ENCODE peak calls at places on chromosomes 5 and 9, in five cellular contexts. One of them, this sample, is unnamed.

GRCh38 chr9:132268725-132269352 is 85.9 kb downstream of the SETX start:
- DNase-seq in right atrium auricular region: peak
- DNase-seq in body of pancreas: peak
- DNase-seq in lower lobe of right lung: peak
- DNase-seq in cardiac fibroblast: peak
- DNase-seq in this sample: no peak

GRCh38 chr9:77455312-77455927 is 192.7 kb downstream of the GNA14 start:
- DNase-seq in body of pancreas: no peak
- DNase-seq in lower lobe of right lung: no peak
- DNase-seq in cardiac fibroblast: peak
- DNase-seq in right atrium auricular region: no peak
- DNase-seq in this sample: no peak

GRCh38 chr5:173175523-173175922 is 31.2 kb downstream of the BNIP1 start:
- DNase-seq in body of pancreas: no peak
- DNase-seq in lower lobe of right lung: no peak
- DNase-seq in cardiac fibroblast: no peak
- DNase-seq in right atrium auricular region: no peak
- DNase-seq in this sample: no peak

GRCh38 chr5:21834863-21835262 is 1018.3 kb downstream of the CDH12 start:
- DNase-seq in cardiac fibroblast: no peak
- DNase-seq in body of pancreas: no peak
- DNase-seq in lower lobe of right lung: no peak
- DNase-seq in right atrium auricular region: no peak
- DNase-seq in this sample: no peak

GRCh38 chr9:7802666-7803065 is 3.1 kb upstream of the DMAC1 start:
- DNase-seq in lower lobe of right lung: no peak
- DNase-seq in cardiac fibroblast: peak
- DNase-seq in right atrium auricular region: no peak
- DNase-seq in body of pancreas: no peak
- DNase-seq in this sample: no peak

GRCh38 chr9:126146254-126147145 is 180.1 kb upstream of the MVB12B start:
- DNase-seq in body of pancreas: no peak
- DNase-seq in lower lobe of right lung: no peak
- DNase-seq in cardiac fibroblast: no peak
- DNase-seq in right atrium auricular region: peak
- DNase-seq in this sample: peak

GRCh38 chr9:131621551-131622321 is 76.4 kb downstream of the PRRT1B start:
- DNase-seq in body of pancreas: no peak
- DNase-seq in lower lobe of right lung: peak
- DNase-seq in cardiac fibroblast: no peak
- DNase-seq in right atrium auricular region: no peak
- DNase-seq in this sample: no peak

GRCh38 chr5:134003957-134004625 is 684 bp downstream of the VDAC1 start:
- DNase-seq in lower lobe of right lung: peak
- DNase-seq in cardiac fibroblast: no peak
- DNase-seq in body of pancreas: peak
- DNase-seq in right atrium auricular region: peak
- DNase-seq in this sample: peak

GRCh38 chr5:96692436-96692835 is 30.3 kb downstream of the CAST start:
- DNase-seq in body of pancreas: no peak
- DNase-seq in right atrium auricular region: no peak
- DNase-seq in lower lobe of right lung: no peak
- DNase-seq in cardiac fibroblast: peak
- DNase-seq in this sample: no peak

GRCh38 chr5:169934990-169935389 is 45.3 kb downstream of the INSYN2B start:
- DNase-seq in right atrium auricular region: no peak
- DNase-seq in cardiac fibroblast: peak
- DNase-seq in body of pancreas: no peak
- DNase-seq in lower lobe of right lung: no peak
- DNase-seq in this sample: no peak

GRCh38 chr5:98777295-98777694 is 3.8 kb downstream of the RGMB start:
- DNase-seq in cardiac fibroblast: no peak
- DNase-seq in lower lobe of right lung: no peak
- DNase-seq in right atrium auricular region: no peak
- DNase-seq in body of pancreas: no peak
- DNase-seq in this sample: no peak

GRCh38 chr9:91824591-91825339 is 125.3 kb downstream of the ROR2 start:
- DNase-seq in cardiac fibroblast: no peak
- DNase-seq in right atrium auricular region: no peak
- DNase-seq in lower lobe of right lung: no peak
- DNase-seq in body of pancreas: no peak
- DNase-seq in this sample: peak

GRCh38 chr5:132471944-132472343 is 18.6 kb downstream of the IRF1 start:
- DNase-seq in body of pancreas: peak
- DNase-seq in lower lobe of right lung: no peak
- DNase-seq in cardiac fibroblast: peak
- DNase-seq in right atrium auricular region: no peak
- DNase-seq in this sample: no peak

GRCh38 chr5:126561908-126562307 is 33.1 kb downstream of the ALDH7A1 start:
- DNase-seq in lower lobe of right lung: no peak
- DNase-seq in cardiac fibroblast: peak
- DNase-seq in right atrium auricular region: no peak
- DNase-seq in body of pancreas: no peak
- DNase-seq in this sample: no peak

GRCh38 chr5:108266235-108266634 is 115.7 kb downstream of the FBXL17 start:
- DNase-seq in cardiac fibroblast: peak
- DNase-seq in right atrium auricular region: no peak
- DNase-seq in lower lobe of right lung: no peak
- DNase-seq in body of pancreas: no peak
- DNase-seq in this sample: no peak

GRCh38 chr5:141992349-141992963 is 20.4 kb downstream of the GNPDA1 start:
- DNase-seq in body of pancreas: peak
- DNase-seq in right atrium auricular region: peak
- DNase-seq in cardiac fibroblast: peak
- DNase-seq in lower lobe of right lung: no peak
- DNase-seq in this sample: no peak

GRCh38 chr5:114185274-114185673 is 176.6 kb upstream of the KCNN2 start:
- DNase-seq in cardiac fibroblast: peak
- DNase-seq in lower lobe of right lung: peak
- DNase-seq in body of pancreas: no peak
- DNase-seq in right atrium auricular region: no peak
- DNase-seq in this sample: no peak

GRCh38 chr9:95092321-95093072 is 225.0 kb downstream of the FANCC start:
- DNase-seq in cardiac fibroblast: peak
- DNase-seq in right atrium auricular region: no peak
- DNase-seq in body of pancreas: peak
- DNase-seq in lower lobe of right lung: no peak
- DNase-seq in this sample: peak

GRCh38 chr5:77251921-77252320 is 41.4 kb downstream of the PDE8B start:
- DNase-seq in body of pancreas: no peak
- DNase-seq in right atrium auricular region: no peak
- DNase-seq in lower lobe of right lung: no peak
- DNase-seq in cardiac fibroblast: no peak
- DNase-seq in this sample: no peak

GRCh38 chr5:149618581-149619248 is 37.4 kb downstream of the ARHGEF37 start:
- DNase-seq in cardiac fibroblast: peak
- DNase-seq in right atrium auricular region: no peak
- DNase-seq in body of pancreas: peak
- DNase-seq in lower lobe of right lung: no peak
- DNase-seq in this sample: no peak

GRCh38 chr9:68740561-68740960 is 35.5 kb downstream of the PIP5K1B start:
- DNase-seq in lower lobe of right lung: no peak
- DNase-seq in body of pancreas: no peak
- DNase-seq in right atrium auricular region: no peak
- DNase-seq in cardiac fibroblast: no peak
- DNase-seq in this sample: no peak

GRCh38 chr5:109141499-109142200 is 268.1 kb downstream of the PJA2 start:
- DNase-seq in body of pancreas: no peak
- DNase-seq in cardiac fibroblast: peak
- DNase-seq in right atrium auricular region: no peak
- DNase-seq in lower lobe of right lung: no peak
- DNase-seq in this sample: no peak

GRCh38 chr9:14924821-14925220 is 14.6 kb upstream of the FREM1 start:
- DNase-seq in right atrium auricular region: no peak
- DNase-seq in body of pancreas: no peak
- DNase-seq in cardiac fibroblast: peak
- DNase-seq in lower lobe of right lung: no peak
- DNase-seq in this sample: no peak

GRCh38 chr5:181190711-181191525 is 14.1 kb downstream of the TRIM7 start:
- DNase-seq in right atrium auricular region: no peak
- DNase-seq in body of pancreas: peak
- DNase-seq in lower lobe of right lung: peak
- DNase-seq in cardiac fibroblast: peak
- DNase-seq in this sample: no peak

GRCh38 chr5:34038838-34039237 is 4.2 kb downstream of the C1QTNF3 start:
- DNase-seq in body of pancreas: no peak
- DNase-seq in lower lobe of right lung: no peak
- DNase-seq in right atrium auricular region: no peak
- DNase-seq in cardiac fibroblast: no peak
- DNase-seq in this sample: no peak

GRCh38 chr5:132205385-132206125 is 22.1 kb downstream of the P4HA2 start:
- DNase-seq in lower lobe of right lung: no peak
- DNase-seq in cardiac fibroblast: no peak
- DNase-seq in right atrium auricular region: peak
- DNase-seq in body of pancreas: peak
- DNase-seq in this sample: no peak

GRCh38 chr5:8908055-8908683 is 637.7 kb downstream of the SEMA5A start:
- DNase-seq in lower lobe of right lung: no peak
- DNase-seq in right atrium auricular region: no peak
- DNase-seq in cardiac fibroblast: peak
- DNase-seq in body of pancreas: peak
- DNase-seq in this sample: no peak

GRCh38 chr5:72170101-72170500 is 62.8 kb downstream of the MAP1B start:
- DNase-seq in cardiac fibroblast: peak
- DNase-seq in body of pancreas: no peak
- DNase-seq in lower lobe of right lung: no peak
- DNase-seq in right atrium auricular region: no peak
- DNase-seq in this sample: no peak

GRCh38 chr9:10479172-10479571 is 133.6 kb downstream of the PTPRD start:
- DNase-seq in right atrium auricular region: no peak
- DNase-seq in lower lobe of right lung: no peak
- DNase-seq in body of pancreas: no peak
- DNase-seq in cardiac fibroblast: no peak
- DNase-seq in this sample: no peak
- TF ChIP-seq CTCF in right atrium auricular region: no peak
- TF ChIP-seq CTCF in lower lobe of right lung: no peak
- TF ChIP-seq CTCF in body of pancreas: no peak
- TF ChIP-seq CTCF in cardiac fibroblast: peak
- TF ChIP-seq CTCF in this sample: peak

DNA sequence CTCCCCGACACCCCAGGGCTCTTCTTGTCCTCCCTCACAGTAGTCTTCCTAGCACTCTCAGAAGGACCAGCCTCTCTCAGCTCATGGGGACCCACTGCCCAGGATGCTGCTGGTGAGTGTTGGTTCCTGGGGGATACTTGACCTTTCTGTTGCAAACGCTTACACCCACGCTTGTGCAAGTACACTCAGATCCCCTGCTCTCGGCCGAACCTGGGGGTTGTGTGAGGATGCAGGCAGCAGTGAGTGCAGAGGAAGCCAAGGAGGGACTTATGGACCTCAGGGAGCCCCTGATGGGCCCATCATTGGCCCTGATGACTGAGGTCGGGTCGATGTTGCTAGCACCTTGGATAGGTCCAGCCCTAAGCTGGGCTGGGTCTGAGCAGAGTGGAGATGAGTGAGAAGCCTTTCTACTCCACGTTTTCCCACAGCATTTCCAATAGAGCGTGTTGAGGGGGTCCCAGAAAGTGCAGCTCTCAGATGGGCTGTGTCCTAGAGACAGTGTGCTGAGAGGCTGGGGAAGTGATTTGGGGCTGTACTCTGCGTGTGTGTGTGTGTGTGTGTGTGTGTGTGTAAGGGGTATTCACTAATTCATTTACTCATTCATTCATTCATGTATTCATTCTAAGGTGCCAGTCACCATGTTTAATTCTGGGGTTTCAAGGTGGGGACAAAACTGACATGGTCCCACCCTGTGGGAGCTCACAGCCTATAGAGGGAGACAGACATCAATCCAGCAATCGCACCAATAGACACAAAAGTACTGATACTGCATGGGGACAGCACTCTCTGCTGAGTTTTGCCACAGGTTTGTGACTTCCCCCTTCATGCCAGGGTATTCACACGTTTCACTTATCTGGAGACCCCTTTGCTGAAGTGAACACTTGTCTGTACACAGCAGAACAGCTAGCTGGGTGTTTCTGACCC is 25.2 kb upstream of the PITX1 start:
- DNase-seq in cardiac fibroblast: no peak
- DNase-seq in right atrium auricular region: no peak
- DNase-seq in body of pancreas: no peak
- DNase-seq in lower lobe of right lung: no peak
- DNase-seq in this sample: no peak
- TF ChIP-seq CTCF in cardiac fibroblast: no peak
- TF ChIP-seq CTCF in right atrium auricular region: no peak
- TF ChIP-seq CTCF in body of pancreas: no peak
- TF ChIP-seq CTCF in lower lobe of right lung: no peak
- TF ChIP-seq CTCF in this sample: no peak

GRCh38 chr5:61357745-61358144 is 25.7 kb downstream of the ZSWIM6 start:
- DNase-seq in cardiac fibroblast: peak
- DNase-seq in lower lobe of right lung: no peak
- DNase-seq in right atrium auricular region: no peak
- DNase-seq in body of pancreas: no peak
- DNase-seq in this sample: no peak
- TF ChIP-seq CTCF in cardiac fibroblast: peak
- TF ChIP-seq CTCF in lower lobe of right lung: no peak
- TF ChIP-seq CTCF in right atrium auricular region: peak
- TF ChIP-seq CTCF in body of pancreas: no peak
- TF ChIP-seq CTCF in this sample: peak

GRCh38 chr9:114619205-114619758 is 8.2 kb downstream of the TMEM268 start:
- DNase-seq in right atrium auricular region: no peak
- DNase-seq in body of pancreas: no peak
- DNase-seq in cardiac fibroblast: no peak
- DNase-seq in lower lobe of right lung: peak
- DNase-seq in this sample: no peak

GRCh38 chr9:114621561-114621960 is 10.5 kb downstream of the TMEM268 start:
- DNase-seq in body of pancreas: no peak
- DNase-seq in cardiac fibroblast: no peak
- DNase-seq in lower lobe of right lung: no peak
- DNase-seq in right atrium auricular region: no peak
- DNase-seq in this sample: no peak

GRCh38 chr9:114626415-114627029 is 15.4 kb downstream of the TMEM268 start:
- DNase-seq in right atrium auricular region: no peak
- DNase-seq in body of pancreas: no peak
- DNase-seq in lower lobe of right lung: no peak
- DNase-seq in cardiac fibroblast: no peak
- DNase-seq in this sample: no peak

GRCh38 chr9:114624656-114625055 is 13.6 kb downstream of the TMEM268 start:
- DNase-seq in lower lobe of right lung: no peak
- DNase-seq in right atrium auricular region: no peak
- DNase-seq in body of pancreas: no peak
- DNase-seq in cardiac fibroblast: no peak
- DNase-seq in this sample: no peak

DNA sequence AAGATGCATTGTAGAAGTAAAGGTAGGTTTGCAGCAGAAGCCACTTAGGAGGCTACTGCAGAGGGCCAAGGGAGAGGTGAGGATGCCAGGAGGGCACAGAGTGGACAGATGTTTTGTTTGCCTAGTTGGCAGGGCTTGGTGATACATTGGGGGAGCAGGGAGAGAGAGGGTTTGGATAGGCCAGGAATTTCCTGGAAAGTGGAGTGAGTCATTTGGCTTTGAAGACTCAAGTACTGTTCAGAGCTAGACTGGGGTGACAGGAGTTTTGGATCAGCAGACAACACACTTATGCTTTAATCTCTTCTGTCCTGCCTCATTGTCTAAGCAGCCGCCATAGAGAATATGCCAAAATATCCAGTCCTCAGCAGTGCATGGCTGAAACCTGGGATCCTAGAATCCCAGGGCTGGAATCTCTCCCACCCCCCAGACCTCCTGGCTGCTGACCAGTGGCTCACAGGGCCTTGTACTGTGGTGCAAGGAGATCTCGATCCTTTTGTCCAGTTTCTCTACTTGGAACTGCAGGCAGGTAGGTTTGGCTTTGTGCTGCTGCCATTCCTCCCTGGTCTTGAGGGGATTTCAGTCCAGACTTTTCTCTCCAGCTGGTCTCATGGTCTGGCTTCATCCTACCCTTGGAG is 11.0 kb downstream of the TMEM268 start:
- DNase-seq in body of pancreas: no peak
- DNase-seq in right atrium auricular region: no peak
- DNase-seq in cardiac fibroblast: peak
- DNase-seq in lower lobe of right lung: no peak
- DNase-seq in this sample: no peak
- TF ChIP-seq CTCF in body of pancreas: no peak
- TF ChIP-seq CTCF in right atrium auricular region: no peak
- TF ChIP-seq CTCF in cardiac fibroblast: no peak
- TF ChIP-seq CTCF in lower lobe of right lung: no peak
- TF ChIP-seq CTCF in this sample: no peak